ENCODE peak calls at places on chromosomes 12 and 14, in eight cellular contexts. J is cardiac muscle cell; Y is A549; A is neuronal stem cell; S is IMR-90; Z is vagina; R is thoracic aorta; W is CD8-positive, alpha-beta T cell. K is an unnamed sample. For H3K4me1, the result is how much of the 10 kb centered on the place peaks cover.

GRCh38 chr14:67519406-67519805 is 13.7 kb upstream of the PLEKHH1 start:
- DNase-seq in R (no peak), W (no peak), S (no peak), J (no peak), Z (no peak), A (no peak), Y (no peak), K (no peak)

GRCh38 chr12:74293689-74294131 is 243.9 kb upstream of the ATXN7L3B start:
- DNase-seq in J (no peak), W (no peak), S (no peak), Z (no peak), A (no peak), R (no peak), Y (no peak), K (no peak)

GRCh38 chr12:20367731-20368652 is at the start of gene PDE3A:
- DNase-seq in S (peak), Z (no peak), J (peak), R (no peak), Y (peak), W (no peak), A (peak), K (peak)

GRCh38 chr14:40123816-40124215 is 691.6 kb upstream of the FBXO33 start:
- DNase-seq in A (no peak), Z (no peak), Y (no peak), J (peak), S (no peak), R (no peak), W (no peak), K (no peak)

GRCh38 chr12:31041033-31041564 is 32.6 kb upstream of the DDX11 start:
- DNase-seq in S (no peak), Y (no peak), W (no peak), J (no peak), R (no peak), Z (no peak), A (no peak), K (no peak)

GRCh38 chr14:78863143-78863542 is 693.0 kb downstream of the NRXN3 start:
- DNase-seq in S (peak), R (no peak), J (peak), Y (no peak), Z (no peak), A (peak), W (no peak), K (no peak)

GRCh38 chr14:92783813-92784431 is 10.2 kb upstream of the GOLGA5 start:
- DNase-seq in A (peak), Z (no peak), Y (peak), R (no peak), W (no peak), S (peak), J (peak), K (no peak)

GRCh38 chr12:65822732-65823480 is 1.4 kb upstream of the HMGA2 start:
- DNase-seq in J (peak), Z (no peak), Y (peak), W (no peak), S (peak), A (peak), R (no peak), K (no peak)

GRCh38 chr14:92633274-92633616 is 115.2 kb downstream of the LGMN start:
- DNase-seq in W (no peak), Y (no peak), Z (no peak), J (no peak), A (no peak), S (no peak), R (no peak), K (no peak)

GRCh38 chr14:53758141-53758540 is 198.5 kb downstream of the BMP4 start:
- DNase-seq in A (no peak), Z (no peak), Y (no peak), J (no peak), S (no peak), W (no peak), R (no peak), K (no peak)

GRCh38 chr12:16350682-16351081 is 3.2 kb downstream of the MGST1 start:
- DNase-seq in Y (peak), Z (no peak), A (peak), W (no peak), R (no peak), S (peak), J (peak), K (peak)

GRCh38 chr12:16348435-16349131 is 1.1 kb downstream of the MGST1 start:
- DNase-seq in Z (no peak), Y (no peak), S (peak), A (no peak), R (no peak), W (no peak), J (peak), K (no peak)

GRCh38 chr12:16347391-16348298 is at the start of gene MGST1:
- DNase-seq in S (peak), Y (peak), Z (no peak), R (no peak), A (peak), W (no peak), J (peak), K (peak)

GRCh38 chr12:16346931-16347330 is 514 bp upstream of the MGST1 start:
- DNase-seq in S (no peak), R (no peak), J (no peak), W (no peak), A (no peak), Z (no peak), Y (peak), K (no peak)

DNA sequence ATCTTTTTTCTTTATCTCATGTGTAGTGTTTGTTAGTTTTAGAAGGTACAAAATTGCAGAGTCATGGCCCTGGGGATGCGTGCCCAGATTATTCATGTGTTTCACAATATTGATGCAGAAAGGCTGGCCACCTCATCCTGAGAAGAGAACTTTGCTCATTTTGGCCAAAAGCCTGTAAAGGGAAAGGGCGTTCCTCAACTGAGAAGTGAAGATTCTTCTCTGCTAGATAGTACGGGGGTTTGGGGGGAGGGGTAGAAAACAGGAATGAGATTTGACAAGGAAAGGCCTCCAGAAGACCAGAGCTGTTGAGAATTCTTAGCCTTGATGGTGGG is 1.7 kb downstream of the MGST1 start:
- DNase-seq in Y (peak), R (no peak), J (peak), S (peak), Z (no peak), W (no peak), A (no peak), K (peak)
- H3K27ac ChIP-seq in Y (peak), R (peak), J (no peak), S (peak), Z (no peak), W (no peak), A (peak), K (no peak)

DNA sequence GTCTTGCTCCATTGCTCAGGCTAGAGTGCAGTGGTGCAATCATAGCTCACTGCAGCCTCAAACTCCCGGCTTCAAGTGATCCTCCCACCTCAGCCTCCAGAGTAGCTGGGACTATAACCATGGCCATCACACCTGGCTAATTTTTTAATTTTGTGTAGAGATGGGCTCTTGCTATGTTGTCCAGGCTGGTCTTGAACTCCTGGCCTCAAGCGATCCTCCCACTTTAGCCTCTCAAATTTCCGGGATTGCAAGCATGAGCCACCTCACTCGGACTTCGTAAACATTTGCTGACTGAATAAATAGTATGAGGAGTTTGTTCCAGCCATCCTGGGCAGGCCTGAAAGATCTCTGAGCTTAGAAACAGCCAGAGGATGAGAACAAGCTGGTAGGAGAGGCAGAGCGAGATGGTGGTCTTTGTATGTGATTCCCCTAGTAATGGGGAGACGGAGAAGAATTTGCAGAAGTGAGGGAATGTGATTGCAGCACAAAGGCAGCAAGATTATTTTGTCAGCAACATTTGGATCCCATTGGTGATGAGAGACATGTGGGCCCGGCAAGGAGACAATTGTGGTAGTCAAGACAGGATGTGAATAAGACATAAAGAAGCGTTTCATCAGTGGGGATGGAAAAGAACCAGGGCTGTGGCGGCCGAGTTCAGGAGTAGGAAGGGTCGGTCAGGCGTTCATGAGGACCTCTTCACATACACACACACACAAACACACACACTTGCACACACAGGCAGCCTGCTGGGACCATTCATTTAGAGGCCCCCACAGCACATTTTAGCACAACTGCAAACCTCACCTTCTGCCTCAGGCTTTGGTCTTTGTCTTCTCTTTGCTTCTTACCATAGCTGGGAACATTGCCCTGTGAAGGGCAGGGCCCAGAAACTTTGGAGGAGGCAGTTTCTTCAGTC is 155.5 kb downstream of the ZFP36L1 start:
- DNase-seq in A (no peak), J (peak), S (peak), Y (no peak), Z (peak), R (no peak), W (no peak), K (no peak)
- H3K4me1 ChIP-seq in A (under half), J (half or more), S (under half), Y (under half), Z (half or more), R (under half), W (under half), K (under half)

DNA sequence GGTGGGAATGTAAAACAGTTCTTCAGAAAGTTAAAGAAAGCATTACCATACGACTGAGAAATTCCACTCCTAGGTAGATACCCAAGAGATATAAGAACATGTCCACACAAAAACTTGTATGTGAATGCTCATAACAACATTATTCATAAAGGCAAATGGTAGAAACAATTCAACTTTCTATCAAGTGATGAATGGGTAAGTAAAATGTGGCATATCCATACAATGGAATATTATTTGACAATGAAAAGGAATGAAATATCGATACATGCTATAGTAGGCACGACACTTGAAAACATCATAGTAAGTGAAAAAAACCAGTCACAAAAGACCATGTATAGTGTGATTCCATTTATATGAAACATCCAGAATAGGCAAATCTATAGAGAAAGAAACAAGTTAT is 71.3 kb downstream of the GALNT8 start:
- DNase-seq in W (no peak), S (no peak), A (no peak), R (no peak), J (no peak), Z (no peak), Y (no peak), K (no peak)
- H3K4me3 ChIP-seq in W (no peak), S (no peak), A (no peak), R (no peak), J (no peak), Z (no peak), Y (no peak), K (no peak)

GRCh38 chr12:52267699-52268098 is 6.7 kb upstream of the KRT86 start:
- DNase-seq in Z (no peak), R (no peak), J (no peak), Y (no peak), A (no peak), S (no peak), W (no peak), K (no peak)
- H3K27ac ChIP-seq in Z (no peak), R (peak), J (no peak), Y (peak), A (no peak), S (no peak), W (no peak), K (no peak)

DNA sequence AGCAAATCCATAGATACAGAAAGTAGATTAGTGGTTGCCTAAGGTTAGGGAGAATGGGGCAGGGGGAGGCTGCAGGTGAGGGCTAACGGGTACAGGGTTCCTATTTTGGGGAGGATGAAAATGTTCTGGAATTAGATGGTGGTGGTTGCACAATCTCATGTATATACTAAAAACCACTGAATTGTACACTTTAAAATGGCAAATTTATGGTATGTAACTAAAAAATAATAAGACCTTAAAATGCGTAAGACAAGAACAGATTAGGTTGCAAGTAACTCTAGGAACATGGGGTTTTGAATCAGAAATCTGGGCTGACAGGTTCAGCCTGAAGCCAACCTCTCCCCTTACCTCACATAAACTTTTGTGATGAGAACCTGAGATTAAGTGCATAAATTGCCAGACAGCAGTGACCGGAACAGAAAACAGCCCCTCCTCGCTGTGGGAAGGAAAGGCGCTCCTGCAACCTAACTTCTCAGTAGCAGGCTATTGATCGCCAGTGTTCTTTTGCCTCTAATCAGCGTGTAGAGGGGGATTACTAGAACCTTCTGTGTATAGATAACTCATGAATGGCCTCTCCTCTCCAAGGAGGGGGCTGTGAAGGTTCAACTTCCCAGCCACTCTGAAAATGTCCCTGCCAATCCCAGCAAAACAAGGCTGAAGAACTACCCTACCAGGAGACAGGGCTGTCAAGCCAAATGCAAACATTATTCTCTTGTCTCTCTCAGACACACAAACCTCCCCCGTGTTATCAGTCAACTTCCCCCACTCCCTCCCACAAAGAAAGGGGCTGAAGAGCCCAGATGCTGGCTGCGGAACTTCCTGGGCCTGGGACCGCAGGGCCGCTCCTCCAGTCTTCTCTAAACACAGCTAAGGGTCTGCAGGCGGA is 1.9 kb downstream of the SSH1 start:
- DNase-seq in R (no peak), Y (no peak), J (peak), S (peak), A (no peak), Z (no peak), W (no peak), K (no peak)
- H3K4me1 ChIP-seq in R (under half), Y (half or more), J (under half), S (under half), A (under half), Z (half or more), W (under half), K (half or more)

GRCh38 chr12:661720-662486 is 1.3 kb downstream of the NINJ2 start:
- DNase-seq in J (no peak), Y (no peak), S (no peak), W (no peak), A (no peak), Z (no peak), R (no peak), K (no peak)
- H3K4me3 ChIP-seq in J (no peak), Y (no peak), S (no peak), W (no peak), A (no peak), Z (no peak), R (peak), K (peak)

GRCh38 chr12:8712572-8712971 is 14.8 kb downstream of the RIMKLB start:
- DNase-seq in A (no peak), W (no peak), R (no peak), Z (no peak), S (no peak), J (no peak), Y (no peak), K (no peak)

DNA sequence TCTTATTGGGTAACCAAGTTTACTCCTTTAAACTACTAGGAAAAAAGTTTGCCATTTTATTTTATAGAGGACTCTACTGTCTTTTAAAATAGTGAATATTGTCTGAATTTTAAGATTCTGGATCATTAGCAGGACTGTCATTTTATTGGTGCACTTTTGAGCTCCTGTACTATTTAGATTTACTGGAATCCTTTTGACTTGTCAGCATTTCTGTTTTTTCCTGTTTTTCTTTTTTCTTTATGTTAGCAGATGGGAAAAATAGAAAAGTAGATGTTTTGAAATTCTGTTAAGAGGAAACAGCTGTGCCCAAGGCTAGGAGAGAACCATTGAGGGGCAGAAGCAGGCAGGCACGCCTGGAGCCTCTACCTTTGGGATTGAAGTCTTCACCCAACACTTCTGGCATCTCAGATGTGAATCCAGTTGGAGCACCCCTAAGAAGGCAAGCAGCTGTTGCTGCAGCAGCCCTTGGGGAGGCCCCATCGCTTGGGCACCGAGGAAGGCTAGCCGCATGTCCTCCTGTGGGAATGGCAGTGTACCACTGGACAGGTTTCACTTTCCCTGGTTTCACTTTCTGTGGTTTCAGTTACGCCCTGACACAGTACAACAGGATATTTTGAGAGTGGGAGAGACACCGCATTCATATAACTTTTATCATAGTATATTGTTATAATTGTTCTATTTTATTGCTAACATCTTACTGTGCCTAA is 11.5 kb downstream of the RIMKLB start:
- DNase-seq in Y (no peak), Z (no peak), R (no peak), A (no peak), S (no peak), W (no peak), J (no peak), K (peak)
- H3K27ac ChIP-seq in Y (no peak), Z (peak), R (peak), A (no peak), S (no peak), W (no peak), J (no peak), K (peak)

GRCh38 chr12:99620159-99620479 is 27.4 kb upstream of the GARIN6 start:
- DNase-seq in Y (no peak), W (no peak), R (no peak), A (no peak), Z (no peak), S (no peak), J (no peak), K (no peak)
- H3K4me1 ChIP-seq in Y (under half), W (under half), R (under half), A (under half), Z (under half), S (under half), J (under half), K (under half)

K was measured in psoas muscle.